ENCODE peak calls at places on chromosome 6, in five cellular contexts. U is iris pigment epithelial cell, A is AG09319, V is NAMALWA, D is HFFc6. N is an unnamed sample.

GRCh38 chr6:39083111-39083702 is 31.8 kb downstream of the SAYSD1 start:
- DNase-seq in D (no peak), A (no peak), U (no peak), V (no peak), N (no peak)

GRCh38 chr6:33428219-33428890 is 8.5 kb downstream of the SYNGAP1 start:
- DNase-seq in V (peak), U (peak), A (no peak), D (peak), N (no peak)

GRCh38 chr6:28005124-28005662 is 48.2 kb downstream of the OR2B6 start:
- DNase-seq in U (no peak), A (no peak), D (no peak), V (no peak), N (no peak)

GRCh38 chr6:15322781-15323536 is 77.1 kb downstream of the JARID2 start:
- DNase-seq in V (no peak), U (peak), A (peak), D (no peak), N (no peak)

GRCh38 chr6:35356391-35356790 is 14.0 kb downstream of the PPARD start:
- DNase-seq in A (no peak), D (no peak), U (no peak), V (no peak), N (no peak)

GRCh38 chr6:117481278-117481925 is 1.1 kb upstream of the DCBLD1 start:
- DNase-seq in A (no peak), V (no peak), D (no peak), U (no peak), N (no peak)

GRCh38 chr6:52877786-52878185 is 31.7 kb downstream of the GSTA3 start:
- DNase-seq in D (no peak), U (peak), A (no peak), V (no peak), N (no peak)

GRCh38 chr6:28505733-28506132 is 9.9 kb downstream of the GPX6 start:
- DNase-seq in D (no peak), V (no peak), A (no peak), U (no peak), N (no peak)

GRCh38 chr6:148426317-148426977 is 83.8 kb downstream of the SASH1 start:
- DNase-seq in D (no peak), U (peak), A (no peak), V (no peak), N (no peak)

GRCh38 chr6:69338431-69339162 is 458.2 kb downstream of the LMBRD1 start:
- DNase-seq in D (no peak), A (no peak), U (no peak), V (no peak), N (no peak)

GRCh38 chr6:149482542-149483261 is 2.1 kb downstream of the ZC3H12D start:
- DNase-seq in V (peak), A (no peak), U (no peak), D (no peak), N (no peak)

GRCh38 chr6:160085226-160085625 is 36.4 kb upstream of the SLC22A1 start:
- DNase-seq in A (no peak), D (no peak), V (no peak), U (no peak), N (no peak)

GRCh38 chr6:31476515-31477139 is 21.3 kb upstream of the MICB start:
- DNase-seq in A (no peak), U (no peak), V (no peak), D (no peak), N (no peak)

GRCh38 chr6:34317882-34318491 is 69.2 kb upstream of the SMIM29 start:
- DNase-seq in V (no peak), U (peak), D (no peak), A (no peak), N (no peak)

GRCh38 chr6:89302936-89303335 is 12.2 kb downstream of the GABRR2 start:
- DNase-seq in D (no peak), U (no peak), V (no peak), A (no peak), N (no peak)

GRCh38 chr6:156256161-156256560 is 521.0 kb upstream of the ARID1B start:
- DNase-seq in A (no peak), D (no peak), V (no peak), U (no peak), N (no peak)

GRCh38 chr6:43505718-43506117 is 4.4 kb downstream of the LRRC73 start:
- DNase-seq in V (no peak), D (no peak), A (no peak), U (no peak), N (no peak)

GRCh38 chr6:2797564-2798014 is 32.4 kb downstream of the WRNIP1 start:
- DNase-seq in A (no peak), U (no peak), D (no peak), V (no peak), N (no peak)

GRCh38 chr6:24472181-24472580 is 17.2 kb downstream of the GPLD1 start:
- DNase-seq in D (no peak), V (no peak), A (no peak), U (peak), N (no peak)

GRCh38 chr6:33423777-33424176 is 3.9 kb downstream of the SYNGAP1 start:
- DNase-seq in A (no peak), V (no peak), U (no peak), D (no peak), N (no peak)

GRCh38 chr6:33677153-33677660 is 34.3 kb downstream of the UQCC2 start:
- DNase-seq in A (peak), D (peak), U (no peak), V (no peak), N (no peak)